ENCODE peak calls at places on chromosomes 3 and 15, in seven cellular contexts. V, B, D, T, Q, A and I are unnamed samples.

GRCh38 chr15:56058986-56059385 is 65.6 kb upstream of the NEDD4 start:
- DNase-seq in D (no peak), A (no peak), Q (no peak), T (no peak), B (no peak), V (no peak), I (no peak)

GRCh38 chr3:189808246-189809007 is 177.2 kb downstream of the TP63 start:
- DNase-seq in Q (no peak), B (no peak), D (no peak), T (no peak), V (no peak), A (no peak), I (no peak)

GRCh38 chr15:52010633-52011595 is 8.1 kb upstream of the MAPK6 start:
- DNase-seq in Q (peak), D (no peak), A (peak), B (no peak), V (no peak), T (peak), I (no peak)

GRCh38 chr3:122938756-122939425 is 88.7 kb downstream of the SEMA5B start:
- DNase-seq in A (peak), D (no peak), B (no peak), Q (no peak), V (no peak), T (no peak), I (no peak)

GRCh38 chr15:59904450-59904979 is 99.6 kb upstream of the FOXB1 start:
- DNase-seq in V (no peak), T (no peak), A (no peak), Q (no peak), D (no peak), B (no peak), I (no peak)

GRCh38 chr3:80017369-80017768 is 249.6 kb upstream of the ROBO1 start:
- DNase-seq in D (no peak), A (no peak), B (no peak), V (no peak), Q (no peak), T (no peak), I (no peak)

GRCh38 chr15:40050788-40051615 is 12.0 kb upstream of the SRP14 start:
- DNase-seq in Q (peak), T (peak), D (no peak), B (no peak), A (no peak), V (no peak), I (no peak)

GRCh38 chr3:73257186-73257585 is 195.7 kb downstream of the EBLN2 start:
- DNase-seq in B (no peak), T (no peak), Q (no peak), D (no peak), A (no peak), V (no peak), I (no peak)

GRCh38 chr3:177463863-177464262 is 266.6 kb upstream of the TBL1XR1 start:
- DNase-seq in D (no peak), B (no peak), A (no peak), T (peak), Q (peak), V (no peak), I (no peak)

GRCh38 chr3:47017504-47018268 is 38.2 kb downstream of the NBEAL2 start:
- DNase-seq in B (no peak), V (no peak), Q (no peak), A (no peak), T (no peak), D (no peak), I (no peak)

GRCh38 chr3:41330465-41330864 is 131.2 kb downstream of the CTNNB1 start:
- DNase-seq in A (no peak), T (no peak), D (no peak), Q (peak), B (no peak), V (no peak), I (no peak)

GRCh38 chr15:78205856-78206255 is 28.5 kb downstream of the ACSBG1 start:
- DNase-seq in V (no peak), T (no peak), B (no peak), A (no peak), Q (no peak), D (no peak), I (no peak)

GRCh38 chr15:49040151-49040550 is 6.1 kb downstream of the SECISBP2L start:
- DNase-seq in D (no peak), A (no peak), B (no peak), T (no peak), Q (no peak), V (peak), I (no peak)